ENCODE peak calls at places on chromosomes 2 and 18, in nine cellular contexts. M, O, Y, U, L, N, S, J and I are unnamed samples.

GRCh38 chr2:170345607-170346006 is 167.7 kb downstream of the MYO3B start:
- DNase-seq in M (no peak), O (no peak), Y (no peak), U (no peak), L (no peak), N (no peak), S (no peak), J (no peak), I (no peak)

GRCh38 chr2:192741889-192742288 is 547.2 kb upstream of the TMEFF2 start:
- DNase-seq in M (peak; percentile 27), O (no peak), Y (peak; percentile 0), U (no peak), L (peak; percentile 13), N (peak; percentile 2), S (no peak), J (no peak), I (no peak)

GRCh38 chr2:239293450-239294430 is 107.1 kb downstream of the HDAC4 start:
- DNase-seq in M (no peak), O (no peak), Y (no peak), U (peak; percentile 34), L (no peak), N (no peak), S (no peak), J (peak; percentile 52), I (no peak)

GRCh38 chr2:231526341-231527090 is 3.7 kb downstream of the NMUR1 start:
- DNase-seq in M (no peak), O (no peak), Y (no peak), U (no peak), L (no peak), N (no peak), S (no peak), J (no peak), I (no peak)

GRCh38 chr2:231398585-231398984 is 3.1 kb downstream of the B3GNT7 start:
- DNase-seq in M (no peak), O (no peak), Y (no peak), U (no peak), L (no peak), N (no peak), S (no peak), J (no peak), I (no peak)

GRCh38 chr2:156784034-156784433 is 347.9 kb downstream of the GPD2 start:
- DNase-seq in M (no peak), O (no peak), Y (peak; percentile 5), U (no peak), L (no peak), N (no peak), S (no peak), J (no peak), I (no peak)

GRCh38 chr2:239469101-239469960 is 68.5 kb upstream of the HDAC4 start:
- DNase-seq in M (no peak), O (no peak), Y (no peak), U (no peak), L (no peak), N (no peak), S (no peak), J (no peak), I (no peak)

GRCh38 chr18:54206447-54206846 is 18.0 kb downstream of the MBD2 start:
- DNase-seq in M (no peak), O (no peak), Y (no peak), U (no peak), L (peak; percentile 8), N (peak; percentile 21), S (no peak), J (no peak), I (no peak)

GRCh38 chr18:55699233-55699765 is 111.3 kb upstream of the TCF4 start:
- DNase-seq in M (no peak), O (no peak), Y (peak; percentile 10), U (no peak), L (peak; percentile 4), N (peak; percentile 5), S (no peak), J (no peak), I (no peak)

GRCh38 chr2:85579266-85579935 is 2.0 kb downstream of the VAMP8 start:
- DNase-seq in M (no peak), O (no peak), Y (no peak), U (no peak), L (no peak), N (no peak), S (no peak), J (no peak), I (no peak)

GRCh38 chr2:10302479-10303173 is at the start of gene HPCAL1:
- DNase-seq in M (peak; percentile 61), O (peak; percentile 94), Y (peak; percentile 67), U (peak; percentile 73), L (peak; percentile 88), N (peak; percentile 89), S (peak; percentile 56), J (peak; percentile 98), I (peak; percentile 81)

GRCh38 chr18:63681449-63682381 is 20.0 kb upstream of the SERPINB3 start:
- DNase-seq in M (no peak), O (no peak), Y (no peak), U (no peak), L (no peak), N (no peak), S (no peak), J (no peak), I (no peak)

GRCh38 chr2:47810850-47811249 is 27.9 kb downstream of the MSH6 start:
- DNase-seq in M (no peak), O (no peak), Y (peak; percentile 31), U (no peak), L (no peak), N (no peak), S (no peak), J (no peak), I (no peak)

GRCh38 chr2:205704101-205704741 is 21.9 kb downstream of the NRP2 start:
- DNase-seq in M (no peak), O (peak; percentile 20), Y (peak; percentile 42), U (no peak), L (no peak), N (peak; percentile 54), S (no peak), J (no peak), I (no peak)

GRCh38 chr2:112767693-112768380 is 3.4 kb upstream of the CKAP2L start:
- DNase-seq in M (no peak), O (no peak), Y (no peak), U (no peak), L (no peak), N (no peak), S (no peak), J (no peak), I (peak; percentile 37)

GRCh38 chr2:99643824-99644787 is 154.3 kb upstream of the REV1 start:
- DNase-seq in M (no peak), O (peak; percentile 11), Y (peak; percentile 59), U (no peak), L (peak; percentile 37), N (peak; percentile 45), S (peak; percentile 53), J (no peak), I (no peak)

GRCh38 chr2:68936889-68937288 is 15.8 kb downstream of the GKN2 start:
- DNase-seq in M (peak; percentile 49), O (no peak), Y (no peak), U (no peak), L (peak; percentile 21), N (peak; percentile 33), S (no peak), J (no peak), I (no peak)

GRCh38 chr18:27583021-27583420 is 397.9 kb upstream of the CHST9 start:
- DNase-seq in M (no peak), O (no peak), Y (no peak), U (no peak), L (peak; percentile 43), N (peak; percentile 76), S (no peak), J (no peak), I (no peak)

GRCh38 chr18:34710430-34711386 is 610 bp downstream of the DTNA start:
- DNase-seq in M (peak; percentile 40), O (no peak), Y (peak; percentile 77), U (no peak), L (peak; percentile 78), N (peak; percentile 74), S (peak; percentile 81), J (no peak), I (no peak)